ENCODE peak calls at places on chromosomes 5 and 9, in four cellular contexts. G is GM12878, B is A549, M is upper lobe of left lung. F is an unnamed sample.

GRCh38 chr9:97470076-97470475 is 31.4 kb upstream of the TMOD1 start:
- ATAC-seq in M (no peak), B (peak), G (peak), F (no peak)

GRCh38 chr9:105259731-105260612 is 15.5 kb downstream of the SLC44A1 start:
- ATAC-seq in M (peak), B (no peak), G (peak), F (peak)

GRCh38 chr5:25568989-25569625 is 924.3 kb upstream of the CDH10 start:
- ATAC-seq in M (no peak), B (no peak), G (no peak), F (no peak)

GRCh38 chr5:134559672-134560071 is 34.2 kb downstream of the JADE2 start:
- ATAC-seq in G (no peak), B (no peak), M (no peak), F (no peak)

GRCh38 chr9:69811329-69811989 is 9.2 kb upstream of the CFAP95 start:
- ATAC-seq in G (peak), B (no peak), M (no peak), F (no peak)

GRCh38 chr9:1722404-1722803 is 292.7 kb upstream of the SMARCA2 start:
- ATAC-seq in B (peak), G (peak), M (no peak), F (no peak)

GRCh38 chr9:91589101-91589553 is 165.5 kb upstream of the NFIL3 start:
- ATAC-seq in B (no peak), G (peak), M (no peak), F (no peak)

GRCh38 chr9:126569036-126569435 is 44.7 kb upstream of the LMX1B start:
- ATAC-seq in M (no peak), G (no peak), B (no peak), F (no peak)

GRCh38 chr5:5480481-5481111 is 58.1 kb downstream of the ICE1 start:
- ATAC-seq in B (no peak), G (peak), M (no peak), F (no peak)

GRCh38 chr9:127959841-127960409 is 20.9 kb downstream of the EEIG1 start:
- ATAC-seq in M (no peak), G (no peak), B (no peak), F (no peak)

GRCh38 chr9:127958728-127959127 is 21.1 kb upstream of the DPM2 start:
- ATAC-seq in G (no peak), M (no peak), B (no peak), F (no peak)

GRCh38 chr9:127953768-127954505 is 16.3 kb upstream of the DPM2 start:
- ATAC-seq in M (no peak), G (no peak), B (no peak), F (no peak)

GRCh38 chr9:127954831-127955293 is 17.2 kb upstream of the DPM2 start:
- ATAC-seq in B (peak), M (peak), G (no peak), F (no peak)

DNA sequence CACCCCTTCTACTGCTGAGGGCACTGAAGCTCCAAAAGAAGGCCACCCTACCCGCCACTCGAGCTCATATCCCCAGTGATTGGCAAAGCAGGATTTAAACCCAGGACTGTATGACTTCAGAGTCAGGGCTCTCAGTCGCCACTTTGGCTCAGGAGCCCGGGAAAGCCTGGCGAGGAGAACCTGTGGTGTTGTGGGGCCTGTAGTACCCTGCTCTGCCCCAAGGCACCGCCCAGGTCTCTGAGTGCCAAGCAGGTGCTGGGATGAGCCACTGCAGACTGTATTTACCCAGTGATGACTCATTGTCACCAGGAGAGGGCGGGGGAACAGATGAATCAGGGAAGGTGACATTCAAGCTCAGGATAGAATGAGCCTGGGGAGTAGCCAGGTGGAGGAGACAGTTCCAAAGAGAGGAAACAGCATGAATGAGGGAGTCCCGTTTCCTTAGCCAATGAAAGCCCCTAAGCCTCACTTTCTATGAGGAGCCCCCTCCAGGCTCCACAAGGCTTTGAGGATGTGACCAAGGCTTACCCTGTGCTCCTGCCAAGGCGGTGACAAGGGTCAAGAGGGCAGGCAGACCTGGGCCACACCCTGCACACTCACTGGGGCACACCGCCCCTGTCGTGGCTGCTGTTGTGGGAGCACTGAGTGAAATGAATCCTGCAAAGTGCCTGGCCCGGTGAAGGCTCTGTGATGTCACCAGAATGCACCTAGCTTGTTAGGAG is 17.8 kb upstream of the DPM2 start:
- ATAC-seq in M (peak), G (peak), B (peak), F (peak)
- TF ChIP-seq EP300 in M (no peak), G (no peak), B (no peak), F (no peak)

DNA sequence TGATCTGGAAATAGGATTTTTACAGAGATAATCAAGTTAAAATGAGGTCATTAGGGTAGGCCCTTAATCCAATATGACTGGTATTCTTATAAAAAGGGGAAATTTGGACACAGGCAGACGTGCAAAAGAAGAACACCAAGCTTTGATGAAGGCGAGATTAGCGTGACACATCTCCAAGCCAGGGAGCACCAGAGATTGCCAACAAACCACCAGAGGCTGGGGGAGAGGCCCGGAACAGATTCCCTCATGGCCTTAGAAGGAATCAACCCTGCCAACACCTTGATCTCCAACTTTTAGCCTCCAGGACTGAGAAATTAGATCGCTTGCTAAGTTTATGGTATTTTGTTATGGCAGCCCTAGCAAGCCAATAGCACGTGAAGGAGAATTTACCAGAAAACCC is 10.8 kb upstream of the ARSI start:
- ATAC-seq in M (no peak), G (no peak), B (no peak), F (no peak)
- H3K27ac ChIP-seq in M (no peak), G (no peak), B (peak), F (no peak)

DNA sequence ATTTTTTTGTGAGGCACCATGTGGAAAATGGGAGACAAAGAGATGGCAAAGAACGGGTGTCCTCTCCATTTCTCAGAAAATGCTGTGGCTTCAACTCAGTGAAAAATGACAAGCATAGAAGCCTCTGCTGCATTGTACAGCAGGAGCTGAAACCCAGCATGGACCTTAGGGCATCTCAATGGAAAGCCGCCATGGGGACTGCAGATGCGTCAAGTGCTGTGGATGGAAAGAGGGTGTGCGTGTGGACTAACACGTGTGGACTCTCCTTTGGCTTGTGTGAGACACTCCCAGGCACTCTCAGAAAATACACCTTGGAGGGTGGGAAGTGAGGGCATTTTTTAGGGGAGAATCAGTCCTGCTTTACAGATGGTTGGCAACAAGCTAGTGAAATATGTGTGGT is 2.2 kb upstream of the GLRX start:
- ATAC-seq in B (no peak), M (no peak), G (no peak), F (no peak)
- TF ChIP-seq EP300 in B (no peak), M (no peak), G (no peak), F (no peak)

GRCh38 chr9:113221800-113222481 is 597 bp downstream of the SLC31A1 start:
- ATAC-seq in G (peak), B (peak), M (peak), F (no peak)

GRCh38 chr9:113220467-113221002 is 542 bp downstream of the FKBP15 start:
- ATAC-seq in G (peak), M (no peak), B (no peak), F (no peak)

GRCh38 chr9:113221003-113221799 is at the start of the genes FKBP15 and SLC31A1:
- ATAC-seq in B (peak), G (peak), M (peak), F (peak)

GRCh38 chr9:113219186-113219936 is 1.7 kb downstream of the FKBP15 start:
- ATAC-seq in B (no peak), G (peak), M (no peak), F (no peak)

GRCh38 chr9:113219972-113220371 is 1.1 kb downstream of the FKBP15 start:
- ATAC-seq in M (no peak), B (no peak), G (peak), F (no peak)
- H3K27ac ChIP-seq in M (peak), B (peak), G (peak), F (peak)

GRCh38 chr9:83980395-83981125 is at the start of gene RMI1:
- ATAC-seq in B (peak), M (peak), G (peak), F (peak)
- TF ChIP-seq EP300 in B (no peak), M (no peak), G (peak), F (no peak)

GRCh38 chr5:51829691-51830090 is 446.4 kb downstream of the ISL1 start:
- ATAC-seq in M (no peak), G (no peak), B (no peak), F (no peak)
- H3K27ac ChIP-seq in M (no peak), G (no peak), B (no peak), F (no peak)

DNA sequence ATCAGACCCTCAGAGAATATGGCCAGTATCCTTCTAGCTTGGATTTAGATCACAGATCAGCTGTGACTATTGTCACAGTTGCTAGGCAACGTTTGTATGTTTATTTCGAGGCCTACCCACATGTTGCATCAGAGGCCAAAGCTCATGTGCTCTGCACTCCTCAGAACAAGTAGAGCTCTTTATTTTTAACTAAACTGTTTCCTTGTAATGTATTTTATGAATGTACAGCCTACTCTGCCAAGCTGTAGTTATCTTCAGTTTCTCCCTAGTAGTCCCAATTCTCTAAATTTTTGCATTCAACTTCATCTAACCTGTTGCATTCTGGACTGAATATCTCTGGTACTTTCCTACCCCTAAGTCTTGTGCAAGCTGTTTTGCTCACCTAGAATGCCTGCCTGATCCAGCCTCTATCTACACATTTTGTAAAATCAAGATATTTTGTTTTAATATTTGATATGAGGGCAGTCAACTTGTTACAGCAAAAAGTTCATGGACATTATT is 52.8 kb downstream of the CAST start:
- ATAC-seq in G (peak), M (peak), B (peak), F (peak)
- TF ChIP-seq EP300 in G (no peak), M (peak), B (no peak), F (no peak)

F was measured in gastroesophageal sphincter.